ENCODE peak calls at places on chromosomes 5 and 9, in four cellular contexts. W, L, T and S are unnamed samples.

GRCh38 chr9:134175291-134175807 is 11.0 kb upstream of the RNU6ATAC start:
- DNase-seq in W (peak; percentile 74), L (no peak), T (no peak), S (no peak)

GRCh38 chr5:111116550-111116949 is 24.4 kb downstream of the WDR36 start:
- DNase-seq in W (no peak), L (peak; percentile 11), T (no peak), S (no peak)

GRCh38 chr9:131436386-131436785 is 42.5 kb downstream of the PRRC2B start:
- DNase-seq in W (no peak), L (no peak), T (no peak), S (no peak)

GRCh38 chr9:116644099-116644688 is 42.9 kb upstream of the TRIM32 start:
- DNase-seq in W (no peak), L (peak; percentile 75), T (no peak), S (no peak)

GRCh38 chr5:68554566-68555279 is 339.2 kb downstream of the PIK3R1 start:
- DNase-seq in W (no peak), L (peak; percentile 59), T (no peak), S (peak; percentile 16)

GRCh38 chr5:144191461-144191860 is 20.8 kb downstream of the KCTD16 start:
- DNase-seq in W (no peak), L (no peak), T (no peak), S (no peak)

GRCh38 chr5:112142769-112143270 is 276.3 kb downstream of the EPB41L4A start:
- DNase-seq in W (no peak), L (peak; percentile 66), T (no peak), S (no peak)

GRCh38 chr5:96315431-96315830 is 117.6 kb downstream of the PCSK1 start:
- DNase-seq in W (no peak), L (no peak), T (no peak), S (no peak)

GRCh38 chr9:81490605-81491331 is 198.6 kb downstream of the TLE1 start:
- DNase-seq in W (no peak), L (peak; percentile 86), T (no peak), S (peak; percentile 2)

GRCh38 chr5:43638107-43638506 is 35.1 kb downstream of the NNT start:
- DNase-seq in W (no peak), L (no peak), T (no peak), S (no peak)

GRCh38 chr5:411728-412127 is 31.2 kb upstream of the EXOC3 start:
- DNase-seq in W (no peak), L (no peak), T (no peak), S (no peak)

GRCh38 chr9:108074900-108075299 is 585.3 kb upstream of the KLF4 start:
- DNase-seq in W (no peak), L (no peak), T (no peak), S (no peak)

GRCh38 chr5:11385901-11386293 is 518.3 kb downstream of the CTNND2 start:
- DNase-seq in W (no peak), L (no peak), T (no peak), S (no peak)

GRCh38 chr9:138077898-138078540 is 200.4 kb downstream of the CACNA1B start:
- DNase-seq in W (no peak), L (no peak), T (no peak), S (no peak)

GRCh38 chr5:113205807-113206206 is 229.0 kb downstream of the TSSK1B start:
- DNase-seq in W (no peak), L (no peak), T (peak; percentile 36), S (peak; percentile 43)

GRCh38 chr5:155001523-155001922 is 12.0 kb upstream of the KIF4B start:
- DNase-seq in W (no peak), L (no peak), T (no peak), S (no peak)

GRCh38 chr5:143968071-143968878 is 156.3 kb downstream of the HMHB1 start:
- DNase-seq in W (peak; percentile 31), L (peak; percentile 78), T (peak; percentile 22), S (peak; percentile 22)

GRCh38 chr5:150044334-150044681 is 42.0 kb downstream of the CSF1R start:
- DNase-seq in W (no peak), L (peak; percentile 86), T (no peak), S (no peak)

GRCh38 chr9:6214451-6214850 is 1.2 kb upstream of the IL33 start:
- DNase-seq in W (no peak), L (peak; percentile 17), T (no peak), S (no peak)

GRCh38 chr5:136703706-136704105 is 338.4 kb upstream of the TRPC7 start:
- DNase-seq in W (no peak), L (no peak), T (no peak), S (no peak)

GRCh38 chr5:79619849-79620248 is 7.6 kb downstream of the TENT2 start:
- DNase-seq in W (no peak), L (no peak), T (no peak), S (no peak)

GRCh38 chr9:73038089-73038509 is 85.2 kb upstream of the ALDH1A1 start:
- DNase-seq in W (no peak), L (no peak), T (peak; percentile 45), S (no peak)

GRCh38 chr5:102799017-102799416 is 43.9 kb downstream of the PAM start:
- DNase-seq in W (no peak), L (no peak), T (no peak), S (no peak)

GRCh38 chr9:7983361-7983974 is 183.9 kb upstream of the DMAC1 start:
- DNase-seq in W (no peak), L (no peak), T (no peak), S (no peak)

GRCh38 chr9:115849679-115850412 is 303.7 kb upstream of the PAPPA start:
- DNase-seq in W (no peak), L (peak; percentile 8), T (no peak), S (no peak)

GRCh38 chr5:95382843-95383242 is 8.3 kb upstream of the FAM81B start:
- DNase-seq in W (no peak), L (no peak), T (no peak), S (no peak)

GRCh38 chr5:95647886-95648860 is 1.6 kb downstream of the RFESD start:
- DNase-seq in W (no peak), L (peak; percentile 26), T (no peak), S (no peak)

GRCh38 chr5:38853753-38854470 is 8.1 kb downstream of the OSMR start:
- DNase-seq in W (peak; percentile 35), L (peak; percentile 94), T (no peak), S (peak; percentile 51)

GRCh38 chr9:125161284-125161918 is 18.1 kb upstream of the SCAI start:
- DNase-seq in W (no peak), L (no peak), T (no peak), S (no peak)

GRCh38 chr5:154606675-154607321 is 128.8 kb upstream of the HAND1 start:
- DNase-seq in W (no peak), L (no peak), T (no peak), S (no peak)

GRCh38 chr5:93078082-93079038 is 502.7 kb downstream of the NR2F1-AS1 start:
- DNase-seq in W (peak; percentile 33), L (peak; percentile 93), T (peak; percentile 98), S (peak; percentile 99)

GRCh38 chr5:14405267-14405666 is 176.3 kb upstream of the OTULINL start:
- DNase-seq in W (peak; percentile 35), L (no peak), T (no peak), S (no peak)

GRCh38 chr5:399296-400281 is 43.4 kb upstream of the EXOC3 start:
- DNase-seq in W (peak; percentile 35), L (peak; percentile 98), T (peak; percentile 61), S (peak; percentile 40)

GRCh38 chr9:112881366-112881765 is 9.3 kb downstream of the SLC46A2 start:
- DNase-seq in W (no peak), L (peak; percentile 81), T (no peak), S (no peak)
- TF ChIP-seq RAD21 in W (no peak), L (no peak), T (no peak), S (no peak)

GRCh38 chr5:129445379-129445778 is 14.7 kb upstream of the ADAMTS19 start:
- DNase-seq in W (no peak), L (no peak), T (no peak), S (no peak)

GRCh38 chr5:129438322-129438721 is 21.8 kb upstream of the ADAMTS19 start:
- DNase-seq in W (no peak), L (no peak), T (no peak), S (no peak)

GRCh38 chr5:129440424-129440823 is 19.7 kb upstream of the ADAMTS19 start:
- DNase-seq in W (no peak), L (no peak), T (no peak), S (no peak)
- TF ChIP-seq POLR2A in W (no peak), L (no peak), T (no peak), S (no peak)

GRCh38 chr5:61706751-61707150 is 374.7 kb downstream of the ZSWIM6 start:
- DNase-seq in W (no peak), L (no peak), T (no peak), S (no peak)
- TF ChIP-seq RAD21 in W (no peak), L (no peak), T (no peak), S (no peak)

DNA sequence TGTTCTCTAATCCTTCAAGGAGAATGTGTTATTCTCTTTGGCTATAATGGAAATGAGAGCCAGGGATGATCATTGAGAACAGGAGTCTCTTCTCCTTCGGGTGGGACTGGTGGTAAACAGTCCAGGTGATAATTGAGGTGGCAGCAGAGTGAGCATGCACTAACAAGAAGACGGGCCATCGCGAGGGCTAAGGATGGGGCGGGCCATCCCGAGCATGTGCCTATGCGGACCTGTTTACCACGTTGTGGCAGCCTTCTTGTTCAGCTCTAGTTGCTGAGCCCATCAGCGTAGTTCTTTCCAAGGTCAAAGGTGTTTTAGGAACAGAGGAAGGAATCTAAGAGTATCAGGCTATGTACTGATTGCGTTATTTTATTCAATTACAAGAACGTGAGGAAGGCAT is 180.1 kb downstream of the SMARCA2 start:
- DNase-seq in W (no peak), L (no peak), T (no peak), S (no peak)
- TF ChIP-seq POLR2A in W (no peak), L (no peak), T (no peak), S (no peak)

DNA sequence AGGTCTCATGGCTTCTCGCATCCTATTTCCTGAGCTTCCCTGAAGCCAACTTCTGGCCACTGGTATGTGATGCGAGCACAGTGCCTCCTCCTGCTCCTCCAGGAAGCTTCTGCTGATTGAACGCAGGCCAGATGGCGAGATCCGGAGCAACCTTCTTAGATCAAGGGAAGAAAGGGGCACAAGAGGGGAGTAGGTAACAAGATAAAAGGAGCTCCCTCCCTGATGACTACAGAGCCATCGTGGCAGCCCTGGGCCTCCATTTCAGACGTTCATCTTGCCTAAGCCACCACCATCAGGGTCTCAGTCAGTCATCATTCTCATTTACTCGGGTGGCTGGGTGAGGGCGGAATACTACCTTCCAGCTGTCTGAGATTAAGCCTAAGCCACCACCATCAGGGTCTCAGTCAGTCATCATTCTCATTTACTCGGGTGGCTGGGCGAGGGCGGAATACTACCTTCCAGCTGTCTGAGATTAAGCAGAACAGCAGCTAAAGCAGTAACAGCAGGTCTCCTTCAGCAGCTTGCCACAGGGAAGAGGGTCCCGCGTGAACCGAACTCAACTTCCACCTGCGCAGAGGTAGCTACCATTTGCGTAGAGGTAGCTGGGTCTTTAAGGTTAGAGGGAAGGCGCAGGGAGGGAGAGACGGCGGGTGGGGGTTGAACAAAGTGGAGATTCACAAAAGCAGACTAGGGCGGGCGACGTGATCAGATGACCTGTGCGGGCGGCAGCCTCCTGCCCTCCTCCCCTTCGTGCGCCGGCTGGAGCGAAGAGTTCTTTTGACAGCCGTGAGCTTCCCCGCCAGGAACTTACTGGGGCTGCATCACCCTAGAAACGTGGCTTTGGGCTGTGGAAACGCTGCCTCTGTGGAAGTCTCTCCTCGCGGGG is 27.9 kb upstream of the MGAT1 start:
- DNase-seq in W (peak; percentile 56), L (peak; percentile 39), T (no peak), S (no peak)
- TF ChIP-seq RAD21 in W (no peak), L (no peak), T (no peak), S (no peak)